ENCODE peak calls at places on chromosome 5, in six cellular contexts. Q is IMR-90, U is pons, L is neural progenitor cell, R is left ventricle myocardium inferior, B is HuH-7.5. E is an unnamed sample.
A peak's percentile ranks its signal among the peaks of the same experiment; 100 is the strongest.

GRCh38 chr5:90809695-90810094 is 251.1 kb downstream of the ADGRV1 start:
- DNase-seq in Q (no peak), U (no peak), L (no peak), R (no peak), B (no peak), E (no peak)

GRCh38 chr5:130136300-130136699 is 232.0 kb downstream of the CHSY3 start:
- DNase-seq in Q (no peak), U (no peak), L (no peak), R (no peak), B (no peak), E (no peak)

GRCh38 chr5:135333737-135334515 is 65.1 kb downstream of the MACROH2A1 start:
- DNase-seq in Q (peak; percentile 40), U (peak; percentile 9), L (no peak), R (no peak), B (no peak), E (no peak)

GRCh38 chr5:74642543-74642863 is 2.0 kb upstream of the ENC1 start:
- DNase-seq in Q (no peak), U (no peak), L (no peak), R (no peak), B (no peak), E (no peak)

GRCh38 chr5:68215888-68216736 is 556 bp downstream of the PIK3R1 start:
- DNase-seq in Q (peak; percentile 48), U (no peak), L (peak; percentile 70), R (peak; percentile 50), B (peak; percentile 45), E (peak; percentile 76)

GRCh38 chr5:87074934-87075541 is 192.6 kb upstream of the RASA1 start:
- DNase-seq in Q (no peak), U (no peak), L (peak; percentile 2), R (no peak), B (no peak), E (no peak)

GRCh38 chr5:149855371-149855770 is 89.2 kb downstream of the PDE6A start:
- DNase-seq in Q (peak; percentile 17), U (no peak), L (no peak), R (no peak), B (no peak), E (no peak)

GRCh38 chr5:61604626-61605025 is 272.6 kb downstream of the ZSWIM6 start:
- DNase-seq in Q (no peak), U (no peak), L (no peak), R (no peak), B (no peak), E (no peak)

GRCh38 chr5:59020611-59021285 is 437.9 kb downstream of the RAB3C start:
- DNase-seq in Q (peak; percentile 35), U (no peak), L (no peak), R (no peak), B (no peak), E (no peak)

GRCh38 chr5:8633259-8633658 is 764.3 kb downstream of the MTRR start:
- DNase-seq in Q (no peak), U (no peak), L (no peak), R (no peak), B (no peak), E (no peak)

GRCh38 chr5:69265931-69266330 is 31.2 kb downstream of the CDK7 start:
- DNase-seq in Q (no peak), U (no peak), L (peak; percentile 88), R (no peak), B (no peak), E (peak; percentile 46)

GRCh38 chr5:90802695-90803317 is 244.2 kb downstream of the ADGRV1 start:
- DNase-seq in Q (peak; percentile 32), U (peak; percentile 15), L (peak; percentile 70), R (no peak), B (peak; percentile 29), E (peak; percentile 57)

GRCh38 chr5:137305971-137306592 is 193.0 kb downstream of the SPOCK1 start:
- DNase-seq in Q (no peak), U (no peak), L (no peak), R (no peak), B (no peak), E (no peak)

GRCh38 chr5:61028382-61028781 is 83.4 kb downstream of the NDUFAF2 start:
- DNase-seq in Q (no peak), U (no peak), L (no peak), R (no peak), B (no peak), E (no peak)

GRCh38 chr5:150361301-150361700 is 3.8 kb downstream of the TCOF1 start:
- DNase-seq in Q (no peak), U (no peak), L (no peak), R (no peak), B (no peak), E (no peak)

GRCh38 chr5:98940586-98940985 is 11.8 kb upstream of the CHD1 start:
- DNase-seq in Q (peak; percentile 10), U (peak; percentile 77), L (peak; percentile 44), R (no peak), B (no peak), E (no peak)

GRCh38 chr5:103505581-103506305 is 56.8 kb downstream of the NUDT12 start:
- DNase-seq in Q (peak; percentile 79), U (no peak), L (no peak), R (no peak), B (no peak), E (no peak)

GRCh38 chr5:38870595-38870994 is 24.8 kb downstream of the OSMR start:
- DNase-seq in Q (no peak), U (no peak), L (no peak), R (no peak), B (no peak), E (no peak)

GRCh38 chr5:81525690-81526089 is 131.8 kb upstream of the ACOT12 start:
- DNase-seq in Q (peak; percentile 88), U (no peak), L (no peak), R (no peak), B (no peak), E (no peak)

GRCh38 chr5:120749737-120750136 is 285.6 kb downstream of the PRR16 start:
- DNase-seq in Q (peak; percentile 3), U (no peak), L (no peak), R (no peak), B (no peak), E (no peak)